ENCODE peak calls at places on chromosomes 5 and 9, in four cellular contexts. G is HCT116, S is K562, E is H1. J is an unnamed sample.

GRCh38 chr9:70159630-70160029 is 99.1 kb upstream of the SMC5 start:
- DNase-seq in G (no peak), S (no peak), E (no peak), J (no peak)

GRCh38 chr5:151141535-151141934 is 16.0 kb downstream of the ANXA6 start:
- DNase-seq in G (no peak), S (no peak), E (no peak), J (no peak)

GRCh38 chr5:128163991-128164390 is 80.4 kb downstream of the SLC12A2 start:
- DNase-seq in G (no peak), S (no peak), E (no peak), J (no peak)

GRCh38 chr5:33343661-33344327 is 97.0 kb upstream of the TARS1 start:
- DNase-seq in G (peak; percentile 4), S (no peak), E (no peak), J (no peak)

GRCh38 chr5:2131196-2131595 is 248.5 kb upstream of the IRX4 start:
- DNase-seq in G (no peak), S (peak; percentile 18), E (no peak), J (no peak)

GRCh38 chr9:86765736-86766410 is 181.4 kb downstream of the GAS1 start:
- DNase-seq in G (no peak), S (no peak), E (no peak), J (no peak)

GRCh38 chr9:125261501-125262216 is at the start of gene GAPVD1:
- DNase-seq in G (peak; percentile 78), S (peak; percentile 97), E (peak; percentile 82), J (peak; percentile 88)

GRCh38 chr5:17828709-17829108 is 194.4 kb downstream of the TAF11L14 start:
- DNase-seq in G (no peak), S (no peak), E (no peak), J (no peak)

GRCh38 chr5:2877520-2877919 is 126.0 kb upstream of the IRX2 start:
- DNase-seq in G (no peak), S (no peak), E (no peak), J (no peak)

GRCh38 chr5:22329683-22330082 is 523.5 kb downstream of the CDH12 start:
- DNase-seq in G (no peak), S (no peak), E (no peak), J (no peak)

GRCh38 chr5:137470111-137470920 is 28.8 kb downstream of the SPOCK1 start:
- DNase-seq in G (no peak), S (no peak), E (no peak), J (no peak)

GRCh38 chr9:107931071-107931715 is 441.6 kb upstream of the KLF4 start:
- DNase-seq in G (no peak), S (no peak), E (no peak), J (no peak)

GRCh38 chr9:25742241-25742640 is 64.0 kb upstream of the TUSC1 start:
- DNase-seq in G (no peak), S (no peak), E (no peak), J (no peak)

GRCh38 chr5:32584651-32585050 is 706 bp upstream of the SUB1 start:
- DNase-seq in G (no peak), S (no peak), E (no peak), J (no peak)

GRCh38 chr5:71810456-71811181 is 91.5 kb downstream of the CARTPT start:
- DNase-seq in G (no peak), S (no peak), E (no peak), J (no peak)

GRCh38 chr5:77991084-77991483 is 214.9 kb upstream of the TBCA start:
- DNase-seq in G (no peak), S (no peak), E (no peak), J (no peak)

GRCh38 chr5:7878381-7878873 is 9.5 kb downstream of the MTRR start:
- DNase-seq in G (no peak), S (no peak), E (no peak), J (peak; percentile 66)

GRCh38 chr9:6938873-6939272 is 181.1 kb downstream of the KDM4C start:
- DNase-seq in G (no peak), S (no peak), E (no peak), J (no peak)

GRCh38 chr5:72517961-72518690 is 10.9 kb upstream of the ZNF366 start:
- DNase-seq in G (no peak), S (no peak), E (no peak), J (no peak)

GRCh38 chr9:19493174-19493811 is 84.5 kb downstream of the ACER2 start:
- DNase-seq in G (peak; percentile 33), S (peak; percentile 40), E (peak; percentile 31), J (peak; percentile 11)

GRCh38 chr5:53779541-53779981 is 219.1 kb downstream of the NDUFS4 start:
- DNase-seq in G (no peak), S (no peak), E (no peak), J (no peak)

GRCh38 chr9:85600675-85601263 is 141.0 kb downstream of the AGTPBP1 start:
- DNase-seq in G (no peak), S (no peak), E (peak; percentile 46), J (no peak)

GRCh38 chr9:34675048-34675714 is 12.7 kb upstream of the CCL27 start:
- DNase-seq in G (peak; percentile 60), S (peak; percentile 85), E (no peak), J (no peak)

GRCh38 chr5:168006473-168007130 is 284.8 kb upstream of the WWC1 start:
- DNase-seq in G (no peak), S (no peak), E (no peak), J (no peak)

GRCh38 chr9:74762950-74763349 is 124.8 kb downstream of the TRPM6 start:
- DNase-seq in G (no peak), S (no peak), E (no peak), J (no peak)
- TF ChIP-seq EGR1 in G (no peak), S (no peak), E (no peak), J (no peak)

DNA sequence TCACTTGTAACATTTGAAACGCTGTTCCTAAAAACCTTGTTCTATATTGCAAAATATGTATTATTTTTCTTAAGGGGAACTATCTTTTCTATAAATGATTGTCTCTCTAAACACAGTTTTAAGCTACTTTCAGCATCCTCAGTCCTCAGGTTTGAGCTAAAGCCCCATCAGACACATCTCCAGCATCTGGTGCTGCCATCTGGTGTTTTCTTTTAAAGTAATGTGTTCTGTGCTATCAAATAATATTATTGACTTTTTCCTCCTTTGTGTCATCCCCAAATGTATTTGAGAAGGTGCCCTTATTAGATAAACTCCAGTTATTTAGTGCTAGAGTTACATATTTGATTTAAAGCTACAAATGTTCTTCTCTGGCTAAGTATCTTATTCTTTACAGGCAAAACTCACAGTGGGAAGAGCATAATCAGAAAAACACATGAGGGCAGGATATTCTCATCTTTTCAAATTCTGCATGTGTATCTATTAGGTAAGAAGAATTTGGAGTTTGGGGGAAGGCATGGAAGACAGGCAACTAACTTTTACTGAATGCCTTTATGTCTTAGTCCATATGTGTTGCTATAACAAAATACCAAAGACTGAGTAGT is 27.5 kb downstream of the ZNF474 start:
- DNase-seq in G (peak; percentile 18), S (peak; percentile 71), E (no peak), J (no peak)
- TF ChIP-seq CEBPB in G (no peak), S (no peak), E (no peak), J (no peak)

DNA sequence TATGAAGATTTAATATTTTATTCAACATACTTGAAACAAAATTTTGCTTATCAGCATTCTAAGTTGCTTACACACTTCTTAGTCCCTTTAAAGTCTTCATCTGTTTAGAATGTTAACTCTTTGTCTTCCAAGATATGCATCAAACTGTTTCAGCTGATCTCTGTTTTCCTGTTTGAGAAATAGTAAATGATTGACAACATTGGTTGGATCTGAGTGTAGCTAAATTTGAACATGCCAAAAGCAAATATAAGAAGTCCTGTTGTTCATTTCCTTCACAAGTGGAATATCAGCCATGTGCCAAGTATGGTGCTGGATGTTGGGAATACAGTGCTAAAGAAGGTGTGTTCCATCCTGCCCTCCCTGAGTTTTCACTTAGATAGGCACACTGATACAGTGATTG is 430.4 kb downstream of the EBF1 start:
- DNase-seq in G (no peak), S (no peak), E (no peak), J (no peak)
- H3K9me3 ChIP-seq in G (no peaks in the 10 kb centered on the region), S (no peaks in the 10 kb centered on the region), E (peaks cover 5% of the 10 kb centered on the region), J (no peaks in the 10 kb centered on the region)

GRCh38 chr5:131627466-131627865 is 7.6 kb downstream of the RAPGEF6 start:
- DNase-seq in G (no peak), S (no peak), E (no peak), J (no peak)

GRCh38 chr5:131630963-131631350 is 4.1 kb downstream of the RAPGEF6 start:
- DNase-seq in G (no peak), S (no peak), E (no peak), J (no peak)

GRCh38 chr5:131630208-131630962 is 4.6 kb downstream of the RAPGEF6 start:
- DNase-seq in G (no peak), S (peak; percentile 54), E (no peak), J (no peak)

GRCh38 chr5:131633830-131634229 is 1.2 kb downstream of the RAPGEF6 start:
- DNase-seq in G (no peak), S (peak; percentile 38), E (no peak), J (no peak)

GRCh38 chr5:131628990-131629389 is 6.0 kb downstream of the RAPGEF6 start:
- DNase-seq in G (no peak), S (peak; percentile 29), E (no peak), J (no peak)
- TF ChIP-seq EGR1 in G (no peak), S (no peak), E (no peak), J (no peak)

DNA sequence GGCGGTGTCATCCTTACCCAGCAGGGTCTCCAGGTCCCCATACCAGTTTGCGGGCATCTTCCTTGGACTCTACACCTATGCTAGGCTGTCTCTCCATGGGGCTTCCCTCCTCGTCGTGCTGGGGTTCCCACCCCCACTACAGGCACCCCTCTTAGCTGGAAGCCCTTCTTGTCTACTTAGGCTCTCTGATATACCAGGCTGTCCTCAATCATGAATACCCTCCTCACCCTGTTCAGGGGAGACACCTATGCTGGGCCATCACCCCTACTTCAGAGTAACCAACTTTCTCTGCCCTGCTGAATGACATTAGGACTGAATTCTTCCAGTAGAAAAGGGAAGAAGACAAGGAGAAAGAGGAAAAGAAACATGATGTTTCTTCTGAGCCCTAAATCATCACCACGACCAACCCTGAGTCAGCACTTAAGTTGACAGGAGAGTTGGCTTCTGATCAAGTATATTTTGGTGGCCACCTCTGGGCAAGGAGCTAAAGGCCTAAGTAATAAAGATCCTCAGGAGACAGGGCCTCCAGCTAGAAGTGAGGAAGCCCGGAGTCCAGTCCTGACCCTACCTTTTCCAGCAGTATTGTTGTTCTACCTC is 115.3 kb downstream of the GCNT1 start:
- DNase-seq in G (no peak), S (no peak), E (no peak), J (no peak)
- TF ChIP-seq CEBPB in G (no peak), S (no peak), E (no peak), J (no peak)